ENCODE peak calls at places on chromosomes 4 and X, in four cellular contexts. T, O, L and H are unnamed samples.

GRCh38 chr4:87017580-87018061 is 82.8 kb downstream of the AFF1 start:
- DNase-seq in T (no peak), O (no peak), L (peak), H (no peak)

GRCh38 chr4:41069838-41070237 is 144.5 kb downstream of the APBB2 start:
- DNase-seq in T (no peak), O (no peak), L (no peak), H (no peak)

GRCh38 chr4:4765811-4766210 is 93.7 kb upstream of the MSX1 start:
- DNase-seq in T (no peak), O (no peak), L (no peak), H (no peak)

GRCh38 chr4:181711387-181711786 is 531.8 kb upstream of the TENM3 start:
- DNase-seq in T (no peak), O (no peak), L (no peak), H (no peak)

GRCh38 chrX:45788941-45789348 is 588.3 kb upstream of the DIPK2B start:
- DNase-seq in T (no peak), O (no peak), L (no peak), H (no peak)

GRCh38 chr4:77146426-77147399 is 10.3 kb upstream of the CCNG2 start:
- DNase-seq in T (no peak), O (no peak), L (no peak), H (no peak)

GRCh38 chr4:139555705-139556070 is 331 bp downstream of the SETD7 start:
- DNase-seq in T (no peak), O (no peak), L (no peak), H (no peak)

GRCh38 chrX:110600745-110601310 is 194.8 kb downstream of the CHRDL1 start:
- DNase-seq in T (no peak), O (no peak), L (no peak), H (no peak)

GRCh38 chrX:129636175-129636681 is 18.5 kb downstream of the APLN start:
- DNase-seq in T (peak), O (no peak), L (peak), H (no peak)

GRCh38 chrX:56572975-56573374 is 9.5 kb downstream of the UBQLN2 start:
- DNase-seq in T (no peak), O (no peak), L (no peak), H (no peak)

GRCh38 chr4:3481113-3481531 is 18.0 kb downstream of the DOK7 start:
- DNase-seq in T (no peak), O (no peak), L (no peak), H (no peak)

GRCh38 chr4:112284166-112284565 is 1.5 kb downstream of the TIFA start:
- DNase-seq in T (no peak), O (no peak), L (peak), H (no peak)

GRCh38 chr4:27701563-27701962 is 840.9 kb downstream of the STIM2 start:
- DNase-seq in T (no peak), O (no peak), L (no peak), H (no peak)

GRCh38 chrX:65685112-65685511 is 17.7 kb downstream of the MSN start:
- DNase-seq in T (no peak), O (no peak), L (no peak), H (no peak)

GRCh38 chr4:95153182-95153581 is 395.4 kb downstream of the BMPR1B start:
- DNase-seq in T (no peak), O (no peak), L (no peak), H (no peak)

GRCh38 chr4:53192496-53192895 is 173.4 kb downstream of the SCFD2 start:
- DNase-seq in T (no peak), O (no peak), L (no peak), H (no peak)

DNA sequence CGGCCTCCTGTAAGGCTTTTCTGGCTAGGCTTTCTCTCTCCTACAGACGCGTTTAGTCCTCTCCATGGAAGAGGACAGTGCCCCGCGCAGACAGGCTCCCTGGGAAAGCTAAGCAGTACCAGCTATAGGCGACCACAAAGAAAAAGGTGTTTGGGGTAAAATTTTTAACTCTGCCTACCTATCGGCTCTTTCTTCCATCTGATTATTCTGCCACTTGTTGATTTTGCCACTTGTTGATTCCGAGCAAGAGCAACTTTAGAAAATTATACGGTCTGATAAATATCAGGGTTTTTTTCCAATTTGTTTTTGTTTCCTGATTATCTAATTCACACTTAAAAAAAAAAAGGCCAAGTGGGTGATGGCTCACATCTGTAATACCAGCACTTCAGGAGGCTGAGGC is 1600.5 kb upstream of the TENM3 start:
- DNase-seq in T (no peak), O (no peak), L (no peak), H (no peak)
- TF ChIP-seq TARDBP in T (no peak), O (no peak), L (no peak), H (no peak)

DNA sequence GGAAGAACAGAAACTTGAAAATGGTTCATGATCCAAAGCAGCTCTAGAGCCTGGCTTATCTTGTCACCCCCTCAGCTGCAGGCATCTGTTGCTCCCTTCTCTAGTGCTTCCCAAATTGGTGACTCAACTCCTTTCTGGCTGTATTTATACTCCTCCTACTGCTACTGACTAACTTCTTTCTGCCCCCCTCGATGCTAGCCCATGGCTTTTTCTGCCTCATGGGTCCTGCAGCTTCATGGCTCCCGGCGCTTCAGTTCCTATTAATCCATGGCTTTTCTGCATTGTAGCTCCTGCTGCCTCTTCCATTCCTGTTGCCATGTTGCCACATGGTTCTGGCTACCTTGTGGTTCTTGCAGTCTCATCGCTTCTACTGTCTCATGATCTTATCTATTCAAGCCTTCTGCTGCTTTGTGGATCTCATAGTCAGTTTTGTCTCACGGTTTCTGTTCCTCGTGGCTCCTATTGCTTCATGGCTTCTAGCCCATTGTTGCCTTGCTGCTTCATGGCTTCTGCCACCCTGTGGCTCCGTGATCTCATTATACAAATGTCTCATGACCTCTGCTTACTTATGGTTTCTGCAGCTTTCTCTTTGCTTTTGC is 48.1 kb downstream of the SMC1A start:
- DNase-seq in T (no peak), O (no peak), L (peak), H (no peak)
- TF ChIP-seq TARDBP in T (no peak), O (no peak), L (no peak), H (no peak)

DNA sequence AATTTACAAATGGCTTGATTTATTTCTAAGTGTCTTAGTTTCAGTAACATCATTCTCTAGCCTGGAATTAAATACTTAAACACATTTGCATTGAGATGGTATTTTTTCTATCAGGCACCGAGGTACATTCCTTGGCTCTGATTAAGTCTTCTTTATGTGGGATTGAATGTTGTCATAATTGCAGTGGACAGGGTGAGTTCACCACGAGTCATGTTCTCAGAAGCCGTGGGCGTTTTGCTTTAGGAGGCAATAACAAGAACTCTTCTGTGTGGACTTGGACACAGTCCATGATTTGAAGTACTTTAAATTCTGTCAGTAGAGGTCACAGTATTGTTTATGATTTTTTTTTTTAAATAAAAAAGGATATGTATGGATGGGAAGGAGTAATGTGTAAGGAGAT is 57.1 kb upstream of the EFHC2 start:
- DNase-seq in T (no peak), O (no peak), L (no peak), H (no peak)
- TF ChIP-seq TARDBP in T (no peak), O (no peak), L (no peak), H (no peak)

GRCh38 chrX:21944136-21944615 is 3.7 kb downstream of the SMS start:
- DNase-seq in T (no peak), O (no peak), L (no peak), H (no peak)

GRCh38 chrX:21947671-21948070 is 7.2 kb downstream of the SMS start:
- DNase-seq in T (no peak), O (no peak), L (no peak), H (no peak)

GRCh38 chrX:21949689-21950088 is 9.2 kb downstream of the SMS start:
- DNase-seq in T (no peak), O (no peak), L (no peak), H (no peak)

GRCh38 chrX:21948897-21949578 is 8.5 kb downstream of the SMS start:
- DNase-seq in T (no peak), O (no peak), L (no peak), H (no peak)

GRCh38 chrX:21946925-21947641 is 6.6 kb downstream of the SMS start:
- DNase-seq in T (no peak), O (no peak), L (peak), H (no peak)
- TF ChIP-seq TARDBP in T (no peak), O (no peak), L (no peak), H (no peak)

GRCh38 chr4:155481150-155481549 is 104.4 kb upstream of the MAP9 start:
- DNase-seq in T (no peak), O (no peak), L (no peak), H (no peak)

GRCh38 chr4:155473420-155474095 is 96.8 kb upstream of the MAP9 start:
- DNase-seq in T (no peak), O (no peak), L (no peak), H (no peak)

GRCh38 chr4:155474758-155475157 is 98.0 kb upstream of the MAP9 start:
- DNase-seq in T (no peak), O (no peak), L (no peak), H (no peak)

DNA sequence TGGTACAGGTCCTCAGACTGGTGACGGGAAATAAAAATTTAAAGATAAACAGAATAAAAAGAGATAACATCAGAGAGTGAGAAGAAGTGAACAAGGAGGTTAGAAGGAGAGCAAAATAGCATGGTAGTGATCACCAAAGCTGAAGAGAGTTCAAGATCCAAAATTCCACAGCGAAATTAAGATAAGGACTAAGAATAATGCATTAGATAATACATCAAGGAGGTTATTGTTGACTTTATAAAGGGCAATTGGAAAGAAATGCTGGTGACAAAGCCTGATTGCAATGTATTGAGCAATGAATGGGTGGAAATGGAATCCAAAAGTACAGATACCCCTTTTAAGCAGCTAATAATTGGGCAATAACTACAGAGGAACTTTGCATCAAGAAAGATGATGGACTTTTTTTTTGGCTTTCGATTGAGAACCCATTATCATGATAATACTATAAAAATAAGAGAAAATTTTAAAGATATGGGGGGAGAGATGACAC is 101.6 kb upstream of the MAP9 start:
- DNase-seq in T (no peak), O (no peak), L (no peak), H (no peak)
- TF ChIP-seq TARDBP in T (no peak), O (no peak), L (no peak), H (no peak)

DNA sequence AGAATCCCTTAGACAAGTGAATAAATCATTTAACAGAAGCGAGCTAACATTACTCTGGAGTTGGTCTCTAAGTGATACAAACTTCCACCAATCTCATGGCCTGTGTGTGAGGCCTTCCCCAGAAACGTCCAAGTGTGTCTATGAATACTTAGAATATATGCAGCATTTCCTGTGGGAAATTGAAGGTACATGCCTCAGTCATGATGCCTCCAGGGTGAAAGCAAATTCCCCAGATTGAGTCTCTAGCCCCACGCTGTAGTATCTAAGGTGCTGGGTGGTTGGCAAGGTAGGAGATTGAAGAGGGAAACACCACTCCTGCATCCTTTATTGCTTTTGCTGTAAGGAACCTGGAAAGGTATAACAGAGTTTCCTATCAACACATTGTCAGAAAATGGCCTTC is 113.8 kb downstream of the IL13RA2 start:
- DNase-seq in T (no peak), O (no peak), L (no peak), H (no peak)
- TF ChIP-seq TARDBP in T (no peak), O (no peak), L (no peak), H (no peak)

GRCh38 chr4:155692361-155692760 is 25.7 kb downstream of the GUCY1A1 start:
- DNase-seq in T (no peak), O (no peak), L (no peak), H (no peak)
- TF ChIP-seq TARDBP in T (no peak), O (no peak), L (no peak), H (no peak)

DNA sequence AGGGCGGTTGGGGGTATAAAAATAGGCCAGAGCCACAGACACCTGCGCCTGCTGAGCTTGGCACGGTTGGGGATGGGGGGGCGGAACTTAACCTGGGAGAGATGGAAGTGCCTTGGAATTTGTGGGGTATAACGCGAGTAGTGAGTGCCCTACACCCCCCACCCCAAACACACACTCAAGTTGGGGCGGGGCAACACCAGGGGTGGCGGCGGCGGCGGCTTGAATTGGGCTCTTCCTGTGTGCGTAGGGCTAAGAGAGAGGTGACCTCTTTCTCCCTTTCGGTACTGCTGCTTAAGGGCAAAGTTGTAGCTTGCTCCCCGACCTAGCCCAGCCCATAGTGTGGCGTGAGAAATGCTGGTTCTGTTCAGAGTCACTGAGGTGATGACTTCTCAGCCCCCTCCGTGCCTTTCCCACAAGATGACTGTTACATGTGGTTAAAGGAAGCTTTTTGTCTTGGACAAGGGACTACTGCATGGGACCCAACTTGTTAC is 839 bp downstream of the STK26 start:
- DNase-seq in T (no peak), O (no peak), L (peak), H (no peak)
- TF ChIP-seq TARDBP in T (no peak), O (no peak), L (no peak), H (no peak)